ENCODE peak calls at places on chromosomes 4 and X, in six cellular contexts. I, Z, E, D, X and U are unnamed samples.
A peak's percentile ranks its signal among the peaks of the same experiment; 100 is the strongest.

GRCh38 chr4:138772366-138772765 is 243.2 kb upstream of the NOCT start:
- DNase-seq in I (no peak), Z (no peak), E (no peak), D (no peak), X (no peak), U (no peak)

GRCh38 chrX:69126642-69127041 is 38.6 kb downstream of the PJA1 start:
- DNase-seq in I (no peak), Z (no peak), E (no peak), D (no peak), X (peak; percentile 69), U (no peak)

GRCh38 chr4:73998040-73999011 is at the start of gene CXCL5:
- DNase-seq in I (no peak), Z (peak; percentile 30), E (peak; percentile 78), D (peak; percentile 68), X (no peak), U (peak; percentile 63)

GRCh38 chrX:50606300-50606950 is 135.8 kb upstream of the DGKK start:
- DNase-seq in I (no peak), Z (no peak), E (no peak), D (no peak), X (no peak), U (no peak)

GRCh38 chrX:53479295-53479694 is 45.1 kb upstream of the HSD17B10 start:
- DNase-seq in I (no peak), Z (no peak), E (peak; percentile 7), D (no peak), X (no peak), U (no peak)

GRCh38 chrX:1463581-1464281 is 11.0 kb upstream of the ASMTL start:
- DNase-seq in I (peak; percentile 53), Z (no peak), E (no peak), D (no peak), X (peak; percentile 41), U (no peak)

GRCh38 chrX:144637731-144638130 is 609.6 kb upstream of the SPANXN1 start:
- DNase-seq in I (no peak), Z (no peak), E (no peak), D (no peak), X (no peak), U (no peak)

GRCh38 chr4:121457278-121457875 is 76.6 kb upstream of the QRFPR start:
- DNase-seq in I (no peak), Z (no peak), E (no peak), D (no peak), X (no peak), U (no peak)

GRCh38 chr4:38034986-38035882 is 75.0 kb downstream of the PTTG2 start:
- DNase-seq in I (no peak), Z (no peak), E (peak; percentile 78), D (peak; percentile 76), X (no peak), U (no peak)

GRCh38 chr4:21198683-21199082 is 498.4 kb downstream of the PACRGL start:
- DNase-seq in I (no peak), Z (no peak), E (no peak), D (no peak), X (no peak), U (no peak)

GRCh38 chrX:109485470-109486340 is 3.8 kb upstream of the GUCY2F start:
- DNase-seq in I (peak; percentile 88), Z (peak; percentile 55), E (peak; percentile 82), D (peak; percentile 82), X (peak; percentile 60), U (peak; percentile 74)

GRCh38 chr4:66298596-66298995 is 628.3 kb upstream of the EPHA5 start:
- DNase-seq in I (no peak), Z (no peak), E (no peak), D (peak; percentile 11), X (no peak), U (no peak)

GRCh38 chrX:8868906-8869305 is 67.7 kb upstream of the FAM9A start:
- DNase-seq in I (no peak), Z (no peak), E (no peak), D (no peak), X (no peak), U (no peak)

GRCh38 chr4:55545681-55546632 is 752 bp downstream of the CLOCK start:
- DNase-seq in I (peak; percentile 89), Z (peak; percentile 88), E (peak; percentile 79), D (peak; percentile 87), X (peak; percentile 89), U (peak; percentile 78)

GRCh38 chr4:54498661-54499111 is 159.1 kb upstream of the KIT start:
- DNase-seq in I (no peak), Z (no peak), E (peak; percentile 20), D (no peak), X (no peak), U (peak; percentile 4)

GRCh38 chr4:39521253-39521908 is 5.9 kb downstream of the UGDH start:
- DNase-seq in I (no peak), Z (no peak), E (no peak), D (no peak), X (no peak), U (no peak)

GRCh38 chrX:67587946-67588624 is 44.3 kb downstream of the AR start:
- DNase-seq in I (no peak), Z (peak; percentile 33), E (no peak), D (no peak), X (peak; percentile 60), U (no peak)

GRCh38 chr4:94334519-94334918 is 8.1 kb downstream of the HPGDS start:
- DNase-seq in I (no peak), Z (no peak), E (no peak), D (no peak), X (no peak), U (no peak)

GRCh38 chrX:10648608-10649007 is 28.2 kb upstream of the MID1 start:
- DNase-seq in I (no peak), Z (no peak), E (no peak), D (peak; percentile 24), X (no peak), U (no peak)

GRCh38 chr4:121070696-121071639 is 1.4 kb downstream of the NDNF start:
- DNase-seq in I (no peak), Z (peak; percentile 44), E (peak; percentile 79), D (peak; percentile 66), X (peak; percentile 75), U (peak; percentile 72)

GRCh38 chrX:123348468-123348867 is 164.4 kb downstream of the GRIA3 start:
- DNase-seq in I (no peak), Z (no peak), E (no peak), D (no peak), X (no peak), U (no peak)

GRCh38 chr4:99811850-99812249 is 4.8 kb upstream of the DAPP1 start:
- DNase-seq in I (no peak), Z (no peak), E (peak; percentile 59), D (peak; percentile 70), X (no peak), U (no peak)

GRCh38 chr4:94410678-94411206 is 41.0 kb upstream of the PDLIM5 start:
- DNase-seq in I (no peak), Z (peak; percentile 83), E (no peak), D (peak; percentile 8), X (peak; percentile 97), U (no peak)

GRCh38 chrX:55056820-55057690 is 17.8 kb upstream of the PAGE2B start:
- DNase-seq in I (no peak), Z (no peak), E (no peak), D (no peak), X (no peak), U (no peak)

GRCh38 chr4:40924096-40924792 is 174.5 kb downstream of the NSUN7 start:
- DNase-seq in I (no peak), Z (peak; percentile 49), E (peak; percentile 48), D (peak; percentile 58), X (peak; percentile 79), U (peak; percentile 83)

GRCh38 chrX:14347523-14347922 is 181.8 kb upstream of the GLRA2 start:
- DNase-seq in I (no peak), Z (no peak), E (no peak), D (no peak), X (no peak), U (no peak)

DNA sequence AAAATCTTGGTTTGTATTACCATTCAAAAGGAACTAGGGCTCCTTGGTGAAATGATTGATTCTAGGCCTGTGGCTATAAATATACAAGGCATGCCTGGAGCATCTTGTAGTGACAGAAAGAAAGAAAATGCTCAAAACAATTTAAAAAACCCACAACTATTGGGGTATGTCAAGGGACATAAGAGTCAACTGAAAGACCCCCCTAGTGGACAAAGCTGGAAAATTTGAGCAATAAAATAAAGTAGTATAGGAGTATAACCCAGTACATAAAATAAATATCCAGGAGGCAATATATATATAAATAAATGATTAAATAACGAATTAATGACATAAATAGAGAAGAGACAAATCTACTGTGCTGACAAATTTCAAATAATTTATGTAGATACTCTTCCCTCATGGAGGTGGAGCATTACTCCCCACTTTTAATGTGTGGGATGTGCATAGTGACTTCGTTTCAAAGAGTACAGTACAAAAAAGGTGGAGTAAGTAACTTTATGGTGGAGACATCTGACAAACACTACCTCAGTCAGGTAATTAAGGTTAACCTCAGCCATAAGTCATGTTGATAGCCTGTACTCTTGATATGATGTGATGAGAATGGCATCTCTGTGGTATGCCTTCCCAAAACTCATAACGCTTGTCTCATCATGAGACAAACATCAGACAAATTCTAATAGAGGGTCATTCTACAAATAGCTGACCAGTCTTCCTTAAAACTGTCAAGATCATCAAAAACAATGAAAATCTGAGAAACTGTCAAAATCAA is 185.0 kb upstream of the GLRA2 start:
- DNase-seq in I (no peak), Z (no peak), E (no peak), D (no peak), X (no peak), U (no peak)
- TF ChIP-seq CTCF in I (no peak), Z (no peak), E (peak; percentile 38), D (no peak), X (no peak), U (no peak)

GRCh38 chrX:140697618-140698017 is 11.9 kb upstream of the LINC00632 start:
- DNase-seq in I (no peak), Z (no peak), E (no peak), D (no peak), X (no peak), U (no peak)

GRCh38 chrX:140701480-140701879 is 8.1 kb upstream of the LINC00632 start:
- DNase-seq in I (no peak), Z (no peak), E (no peak), D (peak; percentile 22), X (no peak), U (no peak)
- TF ChIP-seq CTCF in I (peak; percentile 62), Z (peak; percentile 36), E (peak; percentile 43), D (peak; percentile 46), X (peak; percentile 42), U (peak; percentile 27)

GRCh38 chrX:26649534-26649933 is 433.6 kb downstream of the MAGEB5 start:
- DNase-seq in I (no peak), Z (no peak), E (peak; percentile 29), D (peak; percentile 9), X (no peak), U (no peak)

GRCh38 chrX:26653050-26653449 is 437.1 kb downstream of the MAGEB5 start:
- DNase-seq in I (no peak), Z (no peak), E (no peak), D (no peak), X (no peak), U (no peak)

DNA sequence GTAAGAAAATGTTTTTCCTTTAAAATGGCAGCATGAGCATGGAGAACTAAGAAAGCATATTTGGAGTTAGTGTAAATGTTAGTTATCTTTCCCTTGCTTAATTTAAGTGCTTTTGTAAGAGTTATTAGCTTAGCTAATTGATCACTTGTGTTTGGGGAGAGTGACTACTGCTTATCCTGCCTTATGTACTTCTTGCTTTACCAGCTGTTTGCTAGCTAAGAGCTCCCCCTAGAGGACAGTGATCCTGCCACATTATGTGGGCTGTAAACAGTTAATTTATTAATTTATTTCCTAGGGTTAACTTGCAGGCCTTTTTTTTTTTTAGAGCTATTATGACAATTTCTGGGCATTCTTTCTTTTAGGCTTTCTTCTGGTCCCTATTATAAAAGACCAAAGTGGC is 435.8 kb downstream of the MAGEB5 start:
- DNase-seq in I (no peak), Z (no peak), E (no peak), D (no peak), X (no peak), U (no peak)
- TF ChIP-seq CTCF in I (no peak), Z (no peak), E (no peak), D (no peak), X (no peak), U (no peak)

GRCh38 chr4:167020410-167020809 is 213.9 kb downstream of the SPOCK3 start:
- DNase-seq in I (no peak), Z (no peak), E (peak; percentile 21), D (peak; percentile 10), X (no peak), U (no peak)
- TF ChIP-seq CTCF in I (peak; percentile 22), Z (no peak), E (peak; percentile 43), D (peak; percentile 10), X (no peak), U (peak; percentile 26)